ENCODE peak calls at places on chromosomes 4 and X, in ten cellular contexts. C is hepatic stellate cell; W is B cell; A is dorsolateral prefrontal cortex; J is choroid plexus epithelial cell; R is ovary; Z is activated naive CD8-positive, alpha-beta T cell treated with anti-CD3 and anti-CD28 coated beads for 36 hours; F is HS-27A; G is stimulated activated CD4-positive, alpha-beta T cell treated with anti-CD3 and anti-CD28 coated beads, Interleukin-1b, Interleukin-23, amount 100 ng/mL, for 48 hours; O is EH. E is an unnamed sample.

GRCh38 chr4:122898370-122899150 is 23.8 kb downstream of the NUDT6 start:
- DNase-seq in C (peak), W (no peak), A (no peak), J (peak), R (no peak), Z (no peak), F (peak), G (no peak), O (peak), E (peak)

GRCh38 chrX:71938371-71938770 is 27.7 kb downstream of the NHSL2 start:
- DNase-seq in C (no peak), W (no peak), A (no peak), J (no peak), R (no peak), Z (no peak), F (no peak), G (no peak), O (no peak), E (no peak)

GRCh38 chrX:63513825-63514574 is 162.9 kb upstream of the SPIN4 start:
- DNase-seq in C (peak), W (no peak), A (no peak), J (peak), R (no peak), Z (no peak), F (no peak), G (no peak), O (peak), E (no peak)

GRCh38 chrX:21382715-21383114 is 8.5 kb downstream of the CNKSR2 start:
- DNase-seq in C (no peak), W (peak), A (no peak), J (peak), R (no peak), Z (no peak), F (no peak), G (no peak), O (no peak), E (peak)

GRCh38 chr4:86960557-86960959 is 25.7 kb downstream of the AFF1 start:
- DNase-seq in C (peak), W (no peak), A (no peak), J (peak), R (no peak), Z (no peak), F (no peak), G (no peak), O (peak), E (no peak)

GRCh38 chr4:137755033-137755471 is 222.8 kb upstream of the PCDH18 start:
- DNase-seq in C (peak), W (no peak), A (no peak), J (peak), R (no peak), Z (no peak), F (peak), G (no peak), O (peak), E (peak)

GRCh38 chrX:2374086-2374485 is 126.7 kb downstream of the DHRSX start:
- DNase-seq in C (no peak), W (no peak), A (no peak), J (no peak), R (no peak), Z (no peak), F (no peak), G (no peak), O (peak), E (no peak)

GRCh38 chr4:172654482-172654881 is 514.1 kb upstream of the GALNT7 start:
- DNase-seq in C (no peak), W (no peak), A (no peak), J (no peak), R (no peak), Z (no peak), F (no peak), G (no peak), O (no peak), E (no peak)

GRCh38 chr4:135573251-135573650 is 1371.7 kb upstream of the PABPC4L start:
- DNase-seq in C (no peak), W (no peak), A (no peak), J (no peak), R (no peak), Z (no peak), F (no peak), G (no peak), O (no peak), E (no peak)

GRCh38 chr4:148007303-148007702 is 275.4 kb downstream of the ARHGAP10 start:
- DNase-seq in C (peak), W (no peak), A (no peak), J (peak), R (no peak), Z (no peak), F (peak), G (no peak), O (peak), E (peak)

GRCh38 chrX:155966876-155967275 is 30.6 kb upstream of the IL9R start:
- DNase-seq in C (no peak), W (peak), A (no peak), J (peak), R (peak), Z (peak), F (no peak), G (peak), O (peak), E (peak)

GRCh38 chr4:36551697-36552214 is 270.3 kb downstream of the DTHD1 start:
- DNase-seq in C (no peak), W (no peak), A (no peak), J (no peak), R (no peak), Z (peak), F (no peak), G (peak), O (no peak), E (peak)

GRCh38 chrX:106932492-106932923 is 12.3 kb downstream of the CLDN2 start:
- DNase-seq in C (peak), W (no peak), A (no peak), J (peak), R (no peak), Z (no peak), F (no peak), G (no peak), O (peak), E (no peak)

GRCh38 chrX:136528645-136529315 is 3.2 kb upstream of the VGLL1 start:
- DNase-seq in C (no peak), W (no peak), A (no peak), J (peak), R (no peak), Z (no peak), F (no peak), G (no peak), O (peak), E (no peak)

GRCh38 chr4:163356104-163356503 is 12.4 kb downstream of the NPY5R start:
- DNase-seq in C (no peak), W (no peak), A (no peak), J (no peak), R (no peak), Z (no peak), F (no peak), G (no peak), O (no peak), E (no peak)

GRCh38 chr4:25172964-25173917 is 13.0 kb upstream of the SEPSECS start:
- DNase-seq in C (peak), W (no peak), A (no peak), J (peak), R (no peak), Z (no peak), F (peak), G (peak), O (peak), E (peak)